ENCODE peak calls at places on chromosomes 11 and 22, in six cellular contexts. D, W, T, S, B and O are unnamed samples.

GRCh38 chr22:27416553-27417427 is 384.8 kb downstream of the MN1 start:
- DNase-seq in D (no peak), W (no peak), T (no peak), S (no peak), B (no peak), O (peak; percentile 40)

GRCh38 chr11:92316410-92316809 is 91.8 kb downstream of the FAT3 start:
- DNase-seq in D (no peak), W (no peak), T (no peak), S (no peak), B (no peak), O (no peak)

GRCh38 chr22:16601437-16602223 is 9.0 kb upstream of the CCT8L2 start:
- DNase-seq in D (no peak), W (peak; percentile 38), T (no peak), S (no peak), B (peak; percentile 28), O (no peak)

GRCh38 chr11:130315354-130315970 is 745 bp upstream of the ZBTB44 start:
- DNase-seq in D (no peak), W (peak; percentile 28), T (peak; percentile 47), S (peak; percentile 57), B (peak; percentile 27), O (no peak)

GRCh38 chr11:71305041-71305440 is 52.7 kb upstream of the SHANK2 start:
- DNase-seq in D (no peak), W (no peak), T (no peak), S (no peak), B (no peak), O (no peak)

GRCh38 chr11:22666700-22667439 is 459 bp downstream of the GAS2 start:
- DNase-seq in D (no peak), W (peak; percentile 66), T (no peak), S (peak; percentile 78), B (peak; percentile 16), O (no peak)

GRCh38 chr11:19101803-19102520 is 15.0 kb upstream of the ZDHHC13 start:
- DNase-seq in D (no peak), W (no peak), T (no peak), S (no peak), B (no peak), O (no peak)

GRCh38 chr22:23383491-23384450 is 196.3 kb downstream of the IGLL1 start:
- DNase-seq in D (no peak), W (no peak), T (no peak), S (no peak), B (peak; percentile 78), O (no peak)

GRCh38 chr11:69002743-69003231 is 10.3 kb downstream of the MRGPRF start:
- DNase-seq in D (no peak), W (no peak), T (no peak), S (no peak), B (peak; percentile 14), O (no peak)

GRCh38 chr11:66880484-66881211 is 23.8 kb downstream of the LRFN4 start:
- DNase-seq in D (no peak), W (no peak), T (no peak), S (peak; percentile 59), B (no peak), O (no peak)

GRCh38 chr11:36000616-36001190 is 56.8 kb downstream of the LDLRAD3 start:
- DNase-seq in D (no peak), W (no peak), T (no peak), S (peak; percentile 21), B (no peak), O (no peak)

GRCh38 chr11:67179892-67180490 is 60.9 kb downstream of the KDM2A start:
- DNase-seq in D (no peak), W (no peak), T (no peak), S (no peak), B (no peak), O (no peak)

GRCh38 chr22:17303840-17304779 is 65.2 kb upstream of the CECR2 start:
- DNase-seq in D (no peak), W (no peak), T (peak; percentile 36), S (no peak), B (no peak), O (no peak)

GRCh38 chr11:84264066-84264465 is 977.9 kb upstream of the CCDC90B start:
- DNase-seq in D (no peak), W (no peak), T (no peak), S (no peak), B (no peak), O (no peak)

GRCh38 chr11:64524534-64525042 is 66.4 kb upstream of the SLC22A12 start:
- DNase-seq in D (no peak), W (no peak), T (no peak), S (no peak), B (no peak), O (no peak)

GRCh38 chr11:69700278-69701140 is 3.3 kb downstream of the FGF19 start:
- DNase-seq in D (no peak), W (peak; percentile 82), T (no peak), S (peak; percentile 77), B (no peak), O (no peak)

GRCh38 chr11:23021287-23021863 is 161.1 kb upstream of the CCDC179 start:
- DNase-seq in D (no peak), W (no peak), T (no peak), S (peak; percentile 49), B (no peak), O (no peak)

GRCh38 chr11:67409261-67409666 is 5.4 kb downstream of the TBC1D10C start:
- DNase-seq in D (no peak), W (no peak), T (peak; percentile 71), S (no peak), B (no peak), O (no peak)

GRCh38 chr11:66106786-66107599 is 36.9 kb downstream of the PACS1 start:
- DNase-seq in D (no peak), W (no peak), T (no peak), S (no peak), B (no peak), O (no peak)

GRCh38 chr11:128501576-128502549 is 85.5 kb downstream of the ETS1 start:
- DNase-seq in D (no peak), W (no peak), T (no peak), S (peak; percentile 67), B (no peak), O (no peak)

GRCh38 chr22:32745251-32745995 is 56.1 kb upstream of the TIMP3 start:
- DNase-seq in D (no peak), W (peak; percentile 48), T (no peak), S (peak; percentile 53), B (no peak), O (no peak)

GRCh38 chr11:128235446-128235845 is 351.9 kb downstream of the ETS1 start:
- DNase-seq in D (no peak), W (no peak), T (no peak), S (no peak), B (no peak), O (no peak)

DNA sequence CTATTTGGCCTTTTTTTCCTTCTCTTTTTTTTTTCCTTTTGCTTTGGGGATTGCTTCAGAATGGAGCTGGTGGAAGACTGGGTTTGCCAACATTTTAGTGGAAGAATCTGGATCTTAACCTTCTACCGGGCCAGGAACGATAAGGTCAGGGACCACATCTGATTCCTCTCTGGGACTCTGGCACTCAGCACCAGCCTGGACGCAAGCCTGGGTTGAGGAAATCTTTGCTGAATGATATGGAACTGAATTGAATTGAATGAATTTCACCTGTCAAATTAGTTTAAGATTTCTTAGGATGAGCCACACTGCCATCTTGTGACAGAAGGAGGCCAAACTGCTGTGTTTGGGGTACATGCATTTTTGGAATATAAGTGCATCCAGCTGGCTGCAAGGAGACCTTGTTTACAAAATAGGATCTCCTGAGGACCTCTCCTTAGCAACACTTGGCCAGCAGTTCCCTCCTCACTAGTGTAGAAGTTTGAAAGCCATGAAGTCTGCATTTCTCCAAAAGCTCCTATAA is 30.4 kb downstream of the TPBGL start:
- DNase-seq in D (no peak), W (no peak), T (no peak), S (no peak), B (no peak), O (no peak)
- TF ChIP-seq CTCF in D (no peak), W (no peak), T (peak; percentile 48), S (no peak), B (no peak), O (peak; percentile 27)

GRCh38 chr11:34004226-34004625 is 47.3 kb upstream of the CAPRIN1 start:
- DNase-seq in D (no peak), W (no peak), T (no peak), S (no peak), B (no peak), O (no peak)
- H3K27me3 ChIP-seq in D (no peaks in the 10 kb centered on the region), W (no peaks in the 10 kb centered on the region), T (no peaks in the 10 kb centered on the region), S (no peaks in the 10 kb centered on the region), B (no peaks in the 10 kb centered on the region), O (peaks cover 7% of the 10 kb centered on the region)

DNA sequence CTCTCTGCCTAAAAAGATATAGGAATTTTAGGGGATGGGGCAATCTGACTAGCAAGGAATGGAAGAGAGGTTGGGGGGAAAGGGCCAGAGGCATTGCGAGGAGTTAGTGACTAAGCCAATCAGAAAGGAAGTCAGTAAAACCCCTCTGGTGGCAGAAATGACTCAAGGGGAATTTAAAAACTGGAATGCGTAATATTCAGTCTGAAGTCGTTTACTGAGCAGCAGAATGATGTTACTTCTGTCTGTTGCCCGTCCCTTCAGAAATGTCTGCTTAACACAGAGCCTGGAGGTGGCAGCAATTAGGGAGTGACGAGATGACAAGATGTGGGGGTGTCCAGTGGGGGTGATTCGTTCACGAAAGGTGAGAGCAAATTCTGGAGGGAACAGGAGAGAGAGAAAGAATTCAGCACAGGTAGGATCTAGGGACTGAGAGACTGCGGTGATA is 107.7 kb upstream of the CLMP start:
- DNase-seq in D (no peak), W (no peak), T (no peak), S (no peak), B (no peak), O (peak; percentile 38)
- TF ChIP-seq CTCF in D (no peak), W (no peak), T (no peak), S (no peak), B (no peak), O (peak; percentile 57)

DNA sequence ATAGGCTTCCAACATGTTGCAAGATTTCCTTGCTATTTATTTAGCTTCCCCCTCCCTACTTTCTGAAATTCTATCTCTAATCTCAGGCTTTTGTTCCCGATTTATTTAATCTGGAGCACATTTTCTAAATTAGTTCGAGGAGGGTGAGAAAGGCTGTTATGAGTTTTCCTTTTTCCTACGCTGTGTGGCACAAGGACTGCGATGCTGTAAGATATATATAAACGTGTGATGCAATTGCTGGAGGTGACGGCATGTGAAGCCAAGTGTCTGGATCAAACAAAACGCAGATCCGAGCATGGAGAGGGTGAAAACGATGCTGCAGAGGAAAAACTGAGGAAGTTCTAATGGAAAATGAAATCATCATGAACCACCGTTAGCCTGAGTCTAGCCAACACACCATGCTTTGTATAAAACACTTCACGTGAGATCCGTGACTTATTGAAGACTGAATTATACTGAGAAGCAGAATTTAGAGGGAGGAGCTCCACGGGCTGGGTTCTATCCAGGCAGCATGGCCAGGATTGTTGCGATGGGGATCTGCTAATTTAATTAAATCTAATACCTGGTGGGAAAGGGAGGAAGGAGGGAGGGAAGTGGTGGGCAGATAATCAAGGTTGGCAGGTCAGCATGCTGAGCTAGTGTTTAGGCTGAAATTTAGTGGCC is 4.5 kb downstream of the PKNOX2 start:
- DNase-seq in D (no peak), W (no peak), T (no peak), S (peak; percentile 34), B (peak; percentile 17), O (no peak)
- H3K27me3 ChIP-seq in D (no peaks in the 10 kb centered on the region), W (no peaks in the 10 kb centered on the region), T (peaks cover 19% of the 10 kb centered on the region), S (no peaks in the 10 kb centered on the region), B (no peaks in the 10 kb centered on the region), O (peaks cover 46% of the 10 kb centered on the region)